ENCODE peak calls at places on chromosome 1, in nine cellular contexts. N is A549, T is prostate gland, B is AG04450, W is lower leg skin, X is GM04504, U is Panc1, M is NCI-H2081, C is heart right ventricle. J is an unnamed sample.
A peak's percentile ranks its signal among the peaks of the same experiment; 100 is the strongest.

GRCh38 chr1:1433804-1434130 is 1.7 kb upstream of the VWA1 start:
- DNase-seq in T (no peak), B (no peak), C (peak; percentile 57), X (no peak), M (no peak), W (no peak), N (no peak), U (no peak), J (no peak)

GRCh38 chr1:24109686-24110475 is 2.1 kb downstream of the MYOM3 start:
- DNase-seq in X (no peak), C (no peak), N (no peak), B (no peak), T (no peak), U (no peak), M (no peak), W (no peak), J (no peak)

GRCh38 chr1:44406761-44407429 is 1.8 kb downstream of the RNF220 start:
- DNase-seq in W (no peak), X (no peak), U (no peak), N (no peak), B (no peak), M (no peak), T (no peak), C (no peak), J (no peak)

GRCh38 chr1:52927219-52928082 is at the start of gene SCP2:
- DNase-seq in U (no peak), X (peak; percentile 38), C (peak; percentile 86), B (peak; percentile 32), M (peak; percentile 76), T (peak; percentile 83), W (peak; percentile 69), N (peak; percentile 60), J (peak; percentile 54)

GRCh38 chr1:21308847-21309652 is 18.8 kb upstream of the ECE1 start:
- DNase-seq in B (no peak), M (peak; percentile 80), N (no peak), X (no peak), C (no peak), W (no peak), T (peak; percentile 65), U (no peak), J (no peak)

GRCh38 chr1:198155253-198155652 is 1.5 kb upstream of the NEK7 start:
- DNase-seq in U (no peak), B (no peak), M (no peak), X (no peak), T (no peak), N (peak; percentile 32), C (no peak), W (no peak), J (no peak)

GRCh38 chr1:109011335-109011734 is 30.6 kb downstream of the WDR47 start:
- DNase-seq in U (no peak), W (no peak), N (no peak), B (no peak), X (no peak), C (no peak), T (no peak), M (no peak), J (no peak)

GRCh38 chr1:165116732-165117131 is 239.8 kb downstream of the LMX1A start:
- DNase-seq in M (no peak), T (no peak), U (peak; percentile 58), X (peak; percentile 34), N (peak; percentile 74), B (no peak), W (no peak), C (no peak), J (no peak)

GRCh38 chr1:22319608-22320007 is 132.0 kb upstream of the ZBTB40 start:
- DNase-seq in T (no peak), B (no peak), C (no peak), U (no peak), X (no peak), M (no peak), W (no peak), N (no peak), J (no peak)

GRCh38 chr1:75616436-75617433 is 5.8 kb upstream of the SLC44A5 start:
- DNase-seq in N (no peak), T (no peak), U (no peak), W (no peak), X (no peak), C (peak; percentile 4), B (no peak), M (no peak), J (no peak)

GRCh38 chr1:223700388-223700918 is 11.9 kb upstream of the CAPN2 start:
- DNase-seq in U (no peak), X (no peak), B (no peak), N (peak; percentile 88), M (no peak), T (no peak), C (no peak), W (no peak), J (no peak)

GRCh38 chr1:229253170-229253974 is 17.5 kb upstream of the RAB4A start:
- DNase-seq in N (peak; percentile 72), U (no peak), T (no peak), B (no peak), C (no peak), W (no peak), M (peak; percentile 62), X (no peak), J (no peak)

GRCh38 chr1:230068952-230069684 is 2.1 kb downstream of the GALNT2 start:
- DNase-seq in B (no peak), X (no peak), W (no peak), C (no peak), N (no peak), U (no peak), M (peak; percentile 59), T (peak; percentile 21), J (no peak)

GRCh38 chr1:70143052-70143659 is 62.2 kb downstream of the LRRC40 start:
- DNase-seq in N (no peak), W (no peak), M (no peak), U (no peak), T (no peak), X (peak; percentile 38), B (no peak), C (no peak), J (no peak)

GRCh38 chr1:64505232-64505943 is 35.5 kb downstream of the CACHD1 start:
- DNase-seq in C (peak; percentile 23), T (no peak), U (no peak), W (no peak), X (no peak), N (peak; percentile 14), B (no peak), M (no peak), J (peak; percentile 19)

GRCh38 chr1:81550753-81551152 is 250.0 kb upstream of the ADGRL2 start:
- DNase-seq in B (no peak), T (no peak), W (peak; percentile 26), C (no peak), M (no peak), X (no peak), U (no peak), N (no peak), J (no peak)

GRCh38 chr1:79896136-79896535 is 889.6 kb upstream of the ADGRL4 start:
- DNase-seq in N (no peak), M (no peak), U (no peak), T (no peak), W (no peak), C (no peak), X (no peak), B (no peak), J (no peak)

GRCh38 chr1:22969224-22969829 is 3.3 kb downstream of the LACTBL1 start:
- DNase-seq in T (peak; percentile 67), C (no peak), B (peak; percentile 77), X (peak; percentile 40), U (no peak), N (peak; percentile 24), M (peak; percentile 97), W (no peak), J (no peak)

GRCh38 chr1:81606656-81607055 is 194.1 kb upstream of the ADGRL2 start:
- DNase-seq in U (no peak), X (no peak), N (no peak), C (no peak), T (no peak), W (no peak), M (no peak), B (no peak), J (no peak)